ENCODE peak calls at places on chromosomes 3 and 15, in five cellular contexts. I is AG04450, T is body of pancreas, J is ovary, D is MM.1S. H is an unnamed sample.

GRCh38 chr3:165983284-165983683 is 146.1 kb upstream of the BCHE start:
- DNase-seq in T (no peak), J (no peak), I (no peak), D (no peak), H (no peak)

GRCh38 chr3:126413693-126414080 is 19.0 kb downstream of the CFAP100 start:
- DNase-seq in D (no peak), T (no peak), I (no peak), J (no peak), H (no peak)

GRCh38 chr15:34953851-34954250 is 15.7 kb downstream of the AQR start:
- DNase-seq in T (no peak), J (no peak), D (peak; percentile 71), I (no peak), H (no peak)

GRCh38 chr15:52762621-52763020 is 27.5 kb downstream of the ONECUT1 start:
- DNase-seq in T (no peak), I (no peak), J (no peak), D (no peak), H (no peak)

GRCh38 chr3:170717410-170718402 is 131.8 kb upstream of the SLC7A14 start:
- DNase-seq in J (no peak), I (no peak), D (no peak), T (no peak), H (peak; percentile 52)

GRCh38 chr3:5016218-5017161 is 37.3 kb downstream of the BHLHE40 start:
- DNase-seq in T (peak; percentile 46), D (no peak), I (no peak), J (no peak), H (no peak)

GRCh38 chr3:5001135-5001534 is 21.9 kb downstream of the BHLHE40 start:
- DNase-seq in D (no peak), I (no peak), T (no peak), J (no peak), H (no peak)

GRCh38 chr15:23854535-23855252 is 167.6 kb upstream of the NDN start:
- DNase-seq in D (peak; percentile 91), I (no peak), T (no peak), J (no peak), H (no peak)

GRCh38 chr15:74225928-74226327 is 10.2 kb upstream of the CCDC33 start:
- DNase-seq in J (no peak), I (no peak), D (no peak), T (no peak), H (no peak)

GRCh38 chr3:35946121-35946856 is 307.0 kb downstream of the ARPP21 start:
- DNase-seq in T (no peak), J (no peak), I (no peak), D (peak; percentile 13), H (no peak)

GRCh38 chr15:22902046-22902445 is 63.6 kb downstream of the NIPA2 start:
- DNase-seq in I (no peak), D (no peak), J (no peak), T (no peak), H (no peak)

DNA sequence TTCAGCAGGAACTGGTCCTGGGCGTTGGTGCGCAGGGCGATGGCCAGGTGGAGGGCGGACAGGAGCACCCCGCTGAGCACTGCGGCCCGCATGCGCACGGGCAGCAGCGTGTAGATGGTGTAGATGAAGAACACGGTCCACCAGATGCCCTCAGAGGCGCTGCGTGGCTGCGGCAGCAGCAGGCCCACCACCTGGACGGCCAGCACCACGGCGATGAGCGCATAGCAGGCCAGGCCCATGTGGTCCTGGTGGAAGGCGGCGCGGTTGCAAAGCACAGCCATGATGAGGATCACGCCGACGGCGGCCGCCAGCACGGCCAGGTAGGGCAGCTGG is 1.5 kb downstream of the ADCY5 start:
- DNase-seq in J (peak; percentile 48), T (no peak), D (no peak), I (no peak), H (peak; percentile 21)
- H3K27me3 ChIP-seq in J (no peaks in the 10 kb centered on the region), T (peaks cover 21% of the 10 kb centered on the region), D (peaks cover 8% of the 10 kb centered on the region), I (peaks cover 60% of the 10 kb centered on the region), H (no peaks in the 10 kb centered on the region)

GRCh38 chr3:51966016-51966415 is 1.2 kb downstream of the PCBP4 start:
- DNase-seq in T (no peak), I (no peak), J (no peak), D (no peak), H (no peak)
- H3K4me3 ChIP-seq in T (no peak overlapping the region), I (peak overlapping the region; percentile 78), J (no peak overlapping the region), D (no peak overlapping the region), H (no peak overlapping the region)

GRCh38 chr3:31589228-31589627 is 56.5 kb downstream of the STT3B start:
- DNase-seq in D (no peak), I (no peak), J (no peak), T (no peak), H (no peak)
- H3K9me3 ChIP-seq in D (no peaks in the 10 kb centered on the region), I (no peaks in the 10 kb centered on the region), J (no peaks in the 10 kb centered on the region), T (peaks cover 9% of the 10 kb centered on the region), H (no peaks in the 10 kb centered on the region)

GRCh38 chr15:69748131-69748530 is 295.5 kb downstream of the RPLP1 start:
- DNase-seq in D (no peak), T (no peak), J (no peak), I (no peak), H (no peak)

GRCh38 chr15:69747193-69747592 is 294.6 kb downstream of the RPLP1 start:
- DNase-seq in J (no peak), D (no peak), T (no peak), I (no peak), H (no peak)

GRCh38 chr15:69743091-69743490 is 290.5 kb downstream of the RPLP1 start:
- DNase-seq in T (no peak), D (no peak), I (no peak), J (no peak), H (no peak)

GRCh38 chr15:69742361-69742760 is 289.7 kb downstream of the RPLP1 start:
- DNase-seq in I (no peak), D (no peak), T (no peak), J (no peak), H (no peak)

GRCh38 chr15:69744421-69745162 is 292.0 kb downstream of the RPLP1 start:
- DNase-seq in T (no peak), I (no peak), D (no peak), J (no peak), H (no peak)
- H3K27me3 ChIP-seq in T (no peaks in the 10 kb centered on the region), I (peaks cover 62% of the 10 kb centered on the region), D (no peaks in the 10 kb centered on the region), J (no peaks in the 10 kb centered on the region), H (no peaks in the 10 kb centered on the region)

GRCh38 chr15:84734794-84735479 is 13.5 kb upstream of the ZNF592 start:
- DNase-seq in D (peak; percentile 94), J (no peak), I (no peak), T (peak; percentile 58), H (peak; percentile 36)
- H3K4me3 ChIP-seq in D (peak overlapping the region; percentile 50), J (no peak overlapping the region), I (no peak overlapping the region), T (no peak overlapping the region), H (no peak overlapping the region)

GRCh38 chr15:100591835-100592234 is 10.1 kb downstream of the LINS1 start:
- DNase-seq in T (no peak), I (no peak), J (no peak), D (no peak), H (no peak)

GRCh38 chr15:100593431-100593830 is 8.6 kb downstream of the LINS1 start:
- DNase-seq in J (no peak), I (no peak), D (no peak), T (no peak), H (no peak)

GRCh38 chr15:100592898-100593297 is 9.1 kb downstream of the LINS1 start:
- DNase-seq in T (no peak), I (no peak), D (no peak), J (no peak), H (no peak)

DNA sequence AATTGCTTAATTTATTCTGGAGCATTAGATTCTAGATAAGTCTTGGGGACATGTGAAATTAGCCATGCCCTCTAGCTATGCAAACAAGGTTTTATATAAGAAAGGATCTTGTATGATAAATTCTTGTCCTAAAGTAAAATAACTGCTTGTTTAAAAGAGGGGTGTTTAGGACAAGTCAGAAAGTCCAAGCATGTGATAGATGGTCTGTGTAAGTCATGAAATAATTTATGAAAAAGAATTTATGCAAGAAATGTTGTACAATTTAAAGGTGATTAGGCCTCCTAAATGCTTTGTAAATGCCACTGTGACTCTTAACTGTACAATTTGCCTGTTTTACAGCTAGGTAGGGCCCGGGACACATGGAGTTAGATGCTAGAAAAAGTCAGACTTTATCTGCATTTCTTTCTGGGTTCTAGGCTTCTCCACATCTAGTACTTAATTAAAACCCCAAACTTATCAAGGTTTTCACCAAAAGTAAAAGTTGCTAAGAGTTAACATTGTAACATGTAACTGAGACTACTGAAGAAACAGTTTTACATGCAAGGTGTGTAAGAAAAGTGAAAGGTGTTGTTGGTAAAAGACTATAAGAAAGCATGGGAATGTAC is 13.2 kb downstream of the LINS1 start:
- DNase-seq in J (no peak), T (no peak), I (no peak), D (no peak), H (no peak)
- H3K9me3 ChIP-seq in J (no peaks in the 10 kb centered on the region), T (no peaks in the 10 kb centered on the region), I (peaks cover 7% of the 10 kb centered on the region), D (no peaks in the 10 kb centered on the region), H (no peaks in the 10 kb centered on the region)

DNA sequence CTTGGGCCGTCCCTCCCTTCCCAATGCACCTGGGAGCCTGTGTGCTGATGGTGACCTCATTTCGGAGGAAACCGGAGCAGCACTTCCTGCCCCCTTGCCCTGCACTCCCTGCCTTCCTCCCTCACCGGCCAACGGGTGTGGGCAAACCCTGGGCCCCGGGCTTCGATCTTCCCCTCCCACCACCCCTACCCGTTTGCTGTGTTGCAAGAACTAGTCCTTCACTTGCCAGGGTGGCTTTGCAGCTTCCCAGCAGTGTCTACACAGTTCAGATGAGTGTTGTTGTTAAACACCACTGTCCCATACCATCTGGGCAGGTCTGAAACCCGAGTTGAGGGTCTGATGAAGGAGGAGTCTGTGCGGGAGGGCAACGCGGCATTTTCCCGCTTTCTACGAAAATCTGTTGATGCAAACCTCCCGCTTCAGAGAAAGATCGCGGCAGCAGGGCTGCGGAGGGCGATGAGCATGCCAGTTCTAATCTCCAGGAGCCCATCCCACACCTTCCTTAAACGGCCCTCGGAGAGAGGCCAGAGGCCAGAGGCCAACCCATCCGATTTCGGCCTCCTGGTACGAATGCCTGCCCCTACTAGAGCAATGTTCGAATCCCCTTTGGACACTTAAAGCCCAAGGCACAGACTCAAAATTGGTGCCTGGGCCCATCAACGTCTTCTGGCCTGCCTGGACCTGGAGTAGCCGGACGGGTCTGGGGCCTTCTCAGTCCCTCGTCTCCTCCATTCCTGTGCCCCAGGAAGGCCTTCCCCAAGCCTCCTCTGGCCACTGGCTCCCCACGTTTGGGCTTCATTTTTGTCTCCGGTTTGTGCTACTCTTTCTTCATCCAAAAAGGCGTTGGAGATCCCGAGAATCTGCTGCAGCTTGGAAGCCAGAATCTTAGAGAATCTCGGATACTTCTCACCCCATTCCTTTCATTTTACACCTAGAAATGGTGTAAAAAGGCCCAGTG is 35.8 kb upstream of the POLG start:
- DNase-seq in T (no peak), I (no peak), D (no peak), J (no peak), H (no peak)
- H3K27me3 ChIP-seq in T (peaks cover 51% of the 10 kb centered on the region), I (peaks cover 96% of the 10 kb centered on the region), D (peaks cover 97% of the 10 kb centered on the region), J (no peaks in the 10 kb centered on the region), H (peaks cover 6% of the 10 kb centered on the region)

DNA sequence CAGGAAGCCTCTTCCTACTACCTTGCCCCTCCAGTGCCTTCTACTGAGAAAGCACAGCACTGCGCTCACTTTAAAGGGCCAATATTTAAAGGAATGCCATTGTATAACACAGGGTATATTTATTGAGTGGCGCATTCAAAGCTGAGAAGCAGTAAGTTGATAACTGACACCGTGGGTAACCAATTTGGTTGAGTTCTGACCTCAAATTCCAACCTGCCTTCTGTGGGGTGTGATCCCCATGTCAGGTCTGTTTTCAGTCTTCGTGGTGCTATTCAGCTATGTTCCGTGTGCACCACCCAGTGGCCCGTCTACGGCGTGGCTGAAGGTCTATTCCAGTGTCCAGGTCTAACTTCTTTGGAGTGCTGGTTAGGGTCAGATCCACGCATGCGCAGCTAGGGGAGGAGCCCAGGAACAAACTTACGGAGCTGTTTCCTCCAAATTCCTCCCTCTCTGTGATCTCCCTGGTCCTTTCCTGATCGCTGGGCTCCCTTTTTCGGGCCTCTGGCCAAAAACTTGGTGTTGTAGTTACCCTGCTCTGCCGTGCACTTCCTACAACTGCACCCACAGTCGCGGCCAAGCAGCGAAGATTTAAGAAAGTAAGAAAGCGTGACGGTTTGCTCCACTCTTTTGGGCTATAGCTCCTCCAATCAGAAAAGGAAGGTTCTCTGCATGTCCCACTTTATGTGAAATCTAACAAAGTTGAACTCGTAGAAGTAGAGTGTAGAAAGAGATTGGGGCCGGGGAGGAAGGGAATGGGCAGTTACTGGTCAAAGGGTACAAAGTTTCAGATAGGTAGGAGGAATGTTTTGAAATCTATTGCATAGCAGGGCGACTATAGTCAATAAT is 7.7 kb downstream of the LRRC2 start:
- DNase-seq in I (peak; percentile 64), J (peak; percentile 84), T (peak; percentile 94), D (peak; percentile 96), H (peak; percentile 88)
- H3K4me3 ChIP-seq in I (peak overlapping the region; percentile 34), J (peak overlapping the region; percentile 21), T (peak overlapping the region; percentile 1), D (peak overlapping the region; percentile 68), H (peak overlapping the region; percentile 32)

H was measured in testis.